ENCODE peak calls at places on chromosomes 3 and 15, in four cellular contexts. I is thyroid gland, C is sigmoid colon, X is stomach. V is an unnamed sample.
A peak's percentile ranks its signal among the peaks of the same experiment; 100 is the strongest.

GRCh38 chr3:197454014-197454413 is 101.8 kb downstream of the BDH1 start:
- DNase-seq in I (no peak), C (no peak), X (no peak), V (no peak)

GRCh38 chr15:74978503-74978902 is 16.9 kb upstream of the SCAMP5 start:
- DNase-seq in I (peak; percentile 61), C (no peak), X (no peak), V (no peak)

GRCh38 chr15:38587214-38587613 is 22.6 kb upstream of the RASGRP1 start:
- DNase-seq in I (no peak), C (no peak), X (no peak), V (no peak)

GRCh38 chr3:138199847-138200246 is 12.7 kb downstream of the ARMC8 start:
- DNase-seq in I (no peak), C (no peak), X (no peak), V (no peak)

GRCh38 chr15:37015025-37015424 is 85.3 kb downstream of the MEIS2 start:
- DNase-seq in I (no peak), C (no peak), X (no peak), V (no peak)

GRCh38 chr15:82040862-82041261 is 5.0 kb downstream of the MEX3B start:
- DNase-seq in I (no peak), C (no peak), X (no peak), V (peak; percentile 45)

GRCh38 chr15:65231306-65231705 is 20.0 kb upstream of the CILP start:
- DNase-seq in I (no peak), C (no peak), X (no peak), V (no peak)

GRCh38 chr3:126485131-126485530 is 9.4 kb upstream of the ZXDC start:
- DNase-seq in I (no peak), C (no peak), X (no peak), V (no peak)

GRCh38 chr3:39474126-39474515 is 6.6 kb downstream of the MOBP start:
- DNase-seq in I (no peak), C (no peak), X (no peak), V (no peak)

GRCh38 chr3:196995027-196995426 is 26.4 kb upstream of the PIGZ start:
- DNase-seq in I (no peak), C (peak; percentile 22), X (no peak), V (peak; percentile 5)

GRCh38 chr3:51992017-51992682 is 3.5 kb downstream of the RPL29 start:
- DNase-seq in I (no peak), C (no peak), X (no peak), V (no peak)

GRCh38 chr3:44624696-44625528 is at the start of gene ZNF197:
- DNase-seq in I (peak; percentile 89), C (peak; percentile 93), X (peak; percentile 82), V (peak; percentile 89)

GRCh38 chr15:32709295-32710033 is 8.3 kb upstream of the GREM1 start:
- DNase-seq in I (no peak), C (no peak), X (no peak), V (no peak)

GRCh38 chr3:81270603-81271371 is 490.7 kb downstream of the GBE1 start:
- DNase-seq in I (no peak), C (no peak), X (no peak), V (no peak)

GRCh38 chr3:53836084-53836872 is 9.9 kb downstream of the CHDH start:
- DNase-seq in I (no peak), C (peak; percentile 42), X (peak; percentile 22), V (no peak)

GRCh38 chr15:90221251-90221900 is 12.4 kb downstream of the CIB1 start:
- DNase-seq in I (peak; percentile 77), C (peak; percentile 93), X (peak; percentile 81), V (peak; percentile 85)

GRCh38 chr15:36024066-36024465 is 478.1 kb upstream of the DPH6 start:
- DNase-seq in I (no peak), C (no peak), X (no peak), V (peak; percentile 28)

GRCh38 chr15:21270474-21270873 is 169.8 kb downstream of the POTEB3 start:
- DNase-seq in I (no peak), C (no peak), X (no peak), V (no peak)

GRCh38 chr3:192514754-192515660 is 212.3 kb downstream of the FGF12 start:
- DNase-seq in I (peak; percentile 40), C (no peak), X (peak; percentile 31), V (peak; percentile 28)

GRCh38 chr3:149085828-149086231 is 503 bp downstream of the HLTF start:
- DNase-seq in I (no peak), C (peak; percentile 68), X (no peak), V (no peak)

GRCh38 chr3:83706669-83707068 is 1252.1 kb upstream of the CADM2 start:
- DNase-seq in I (no peak), C (no peak), X (no peak), V (no peak)

GRCh38 chr3:55286695-55287094 is 200.4 kb downstream of the WNT5A start:
- DNase-seq in I (peak; percentile 12), C (no peak), X (no peak), V (no peak)

GRCh38 chr3:13262493-13263211 is 157.5 kb downstream of the NUP210 start:
- DNase-seq in I (no peak), C (no peak), X (no peak), V (no peak)

GRCh38 chr3:184262166-184262926 is 993 bp upstream of the CAMK2N2 start:
- DNase-seq in I (peak; percentile 30), C (no peak), X (no peak), V (no peak)

GRCh38 chr3:123635717-123636116 is 50.9 kb upstream of the HACD2 start:
- DNase-seq in I (no peak), C (no peak), X (no peak), V (no peak)

GRCh38 chr3:38031022-38031994 is 1.9 kb upstream of the PLCD1 start:
- DNase-seq in I (peak; percentile 76), C (peak; percentile 83), X (peak; percentile 71), V (peak; percentile 63)

GRCh38 chr3:142929109-142929508 is 34.4 kb downstream of the PAQR9 start:
- DNase-seq in I (no peak), C (no peak), X (peak; percentile 53), V (peak; percentile 50)

GRCh38 chr3:11482024-11482423 is 161.7 kb downstream of the VGLL4 start:
- DNase-seq in I (peak; percentile 35), C (peak; percentile 87), X (peak; percentile 62), V (peak; percentile 82)

GRCh38 chr3:127942613-127943012 is 27.6 kb downstream of the KBTBD12 start:
- DNase-seq in I (no peak), C (no peak), X (no peak), V (no peak)

GRCh38 chr3:134542287-134542686 is 56.4 kb downstream of the CEP63 start:
- DNase-seq in I (no peak), C (no peak), X (no peak), V (no peak)

GRCh38 chr15:91268510-91268909 is 168.5 kb downstream of the SV2B start:
- DNase-seq in I (no peak), C (no peak), X (no peak), V (no peak)

GRCh38 chr15:85282504-85283115 is 97.8 kb upstream of the AKAP13 start:
- DNase-seq in I (peak; percentile 55), C (no peak), X (no peak), V (no peak)

GRCh38 chr3:20043398-20043797 is 3.2 kb downstream of the KAT2B start:
- DNase-seq in I (peak; percentile 95), C (peak; percentile 92), X (peak; percentile 93), V (peak; percentile 91)

GRCh38 chr3:30332196-30333021 is 274.0 kb upstream of the TGFBR2 start:
- DNase-seq in I (no peak), C (no peak), X (no peak), V (no peak)

GRCh38 chr3:161372321-161373260 is 1.3 kb upstream of the SPTSSB start:
- DNase-seq in I (peak; percentile 11), C (peak; percentile 57), X (peak; percentile 44), V (no peak)
- TF ChIP-seq POLR2A in I (no peak), C (no peak), X (no peak), V (no peak)

GRCh38 chr15:66730168-66731014 is 28.4 kb downstream of the SMAD6 start:
- DNase-seq in I (no peak), C (peak; percentile 49), X (no peak), V (no peak)

GRCh38 chr15:66735909-66736305 is 33.9 kb downstream of the SMAD6 start:
- DNase-seq in I (peak; percentile 54), C (peak; percentile 69), X (no peak), V (no peak)

GRCh38 chr15:66737243-66738010 is 35.4 kb downstream of the SMAD6 start:
- DNase-seq in I (no peak), C (peak; percentile 58), X (no peak), V (no peak)

GRCh38 chr15:66734961-66735908 is 33.2 kb downstream of the SMAD6 start:
- DNase-seq in I (no peak), C (peak; percentile 60), X (no peak), V (no peak)

DNA sequence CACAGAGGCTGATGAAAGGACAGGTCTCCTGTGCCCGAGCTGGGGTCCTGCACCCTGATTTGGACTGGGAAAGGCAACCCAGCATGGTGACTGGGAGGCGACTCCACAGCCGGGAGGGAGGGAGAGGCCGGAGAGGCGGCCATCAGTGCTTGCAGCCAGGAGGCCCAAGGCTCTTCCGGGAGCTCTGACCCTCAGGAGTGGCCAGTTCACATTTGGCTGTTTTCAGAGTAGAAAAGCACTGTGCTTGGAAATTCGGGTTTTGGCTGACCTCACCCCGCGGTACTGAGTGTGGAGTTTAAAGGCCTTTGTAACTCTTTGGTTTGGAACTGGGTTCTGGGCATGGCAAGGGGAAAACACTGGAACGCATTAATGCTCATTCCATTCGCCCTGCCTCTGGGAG is 31.9 kb downstream of the SMAD6 start:
- DNase-seq in I (no peak), C (peak; percentile 65), X (no peak), V (no peak)
- H3K27ac ChIP-seq in I (no peak overlapping the region), C (peak overlapping the region; percentile 51), X (peak overlapping the region; percentile 43), V (no peak overlapping the region)

GRCh38 chr15:88622605-88622975 is 1.4 kb downstream of the AEN start:
- DNase-seq in I (no peak), C (peak; percentile 13), X (no peak), V (no peak)

GRCh38 chr15:88623061-88623460 is 1.9 kb downstream of the AEN start:
- DNase-seq in I (no peak), C (peak; percentile 64), X (no peak), V (no peak)

GRCh38 chr15:88624971-88625290 is 3.8 kb downstream of the AEN start:
- DNase-seq in I (no peak), C (peak; percentile 43), X (no peak), V (no peak)

GRCh38 chr15:88624156-88624970 is 3.2 kb downstream of the AEN start:
- DNase-seq in I (no peak), C (peak; percentile 56), X (no peak), V (no peak)

GRCh38 chr15:88623632-88624031 is 2.5 kb downstream of the AEN start:
- DNase-seq in I (no peak), C (peak; percentile 48), X (no peak), V (no peak)
- H3K4me1 ChIP-seq in I (peaks cover 41% of the 10 kb centered on the region), C (peaks cover 42% of the 10 kb centered on the region), X (peaks cover 74% of the 10 kb centered on the region), V (peaks cover 42% of the 10 kb centered on the region)

GRCh38 chr15:57703387-57703786 is 3.1 kb upstream of the POLR2M start:
- DNase-seq in I (no peak), C (no peak), X (no peak), V (no peak)

GRCh38 chr15:57708047-57708446 is 1.5 kb downstream of the POLR2M start:
- DNase-seq in I (no peak), C (no peak), X (no peak), V (no peak)

GRCh38 chr15:57705746-57706404 is 639 bp upstream of the POLR2M start:
- DNase-seq in I (no peak), C (no peak), X (no peak), V (no peak)

GRCh38 chr15:57706405-57707209 is at the start of gene POLR2M:
- DNase-seq in I (peak; percentile 96), C (peak; percentile 99), X (peak; percentile 97), V (peak; percentile 96)
- TF ChIP-seq POLR2A in I (peak; percentile 46), C (peak; percentile 61), X (no peak), V (peak; percentile 65)

GRCh38 chr3:120410541-120410940 is 40.3 kb downstream of the FSTL1 start:
- DNase-seq in I (no peak), C (no peak), X (no peak), V (no peak)
- H3K27ac ChIP-seq in I (no peak overlapping the region), C (no peak overlapping the region), X (no peak overlapping the region), V (peak overlapping the region; percentile 51)

V was measured in heart left ventricle.